ENCODE peak calls at places on chromosomes 16 and 17, in four cellular contexts. X, F, Y and K are unnamed samples. For H3K4me1, the result is how much of the 10 kb centered on the place peaks cover.

GRCh38 chr17:42555122-42555622 is 2.4 kb downstream of the HSD17B1 start:
- DNase-seq in X (no peak), F (no peak), Y (no peak), K (no peak)

GRCh38 chr17:16377804-16378400 is 3.0 kb upstream of the UBB start:
- DNase-seq in X (no peak), F (no peak), Y (no peak), K (no peak)

GRCh38 chr16:88558457-88559442 is 11.5 kb upstream of the ZC3H18 start:
- DNase-seq in X (peak), F (peak), Y (no peak), K (peak)

GRCh38 chr16:87543436-87544191 is 50.8 kb upstream of the ZCCHC14 start:
- DNase-seq in X (no peak), F (no peak), Y (no peak), K (no peak)

GRCh38 chr16:24875466-24875865 is 29.7 kb downstream of the SLC5A11 start:
- DNase-seq in X (no peak), F (no peak), Y (no peak), K (no peak)

GRCh38 chr16:17354121-17354750 is 116.5 kb downstream of the XYLT1 start:
- DNase-seq in X (no peak), F (no peak), Y (no peak), K (no peak)

GRCh38 chr17:55384833-55385232 is 36.8 kb downstream of the MMD start:
- DNase-seq in X (no peak), F (no peak), Y (no peak), K (no peak)

GRCh38 chr16:2715519-2715918 is 4.5 kb downstream of the PRSS27 start:
- DNase-seq in X (no peak), F (peak), Y (peak), K (no peak)

GRCh38 chr16:3065069-3065741 is at the start of gene IL32:
- DNase-seq in X (no peak), F (no peak), Y (no peak), K (peak)

GRCh38 chr17:80297996-80298560 is 37.4 kb downstream of the RNF213 start:
- DNase-seq in X (no peak), F (no peak), Y (no peak), K (no peak)

GRCh38 chr17:66240630-66241029 is 11.4 kb upstream of the APOH start:
- DNase-seq in X (no peak), F (no peak), Y (no peak), K (peak)

GRCh38 chr16:68229431-68230175 is 6.3 kb downstream of the ESRP2 start:
- DNase-seq in X (no peak), F (peak), Y (no peak), K (peak)

GRCh38 chr17:15409721-15410247 is 57.6 kb downstream of the CDRT4 start:
- DNase-seq in X (no peak), F (no peak), Y (no peak), K (peak)

GRCh38 chr17:10871914-10872313 is 34.0 kb upstream of the PIRT start:
- DNase-seq in X (no peak), F (no peak), Y (peak), K (no peak)

GRCh38 chr16:51875834-51876725 is 670.9 kb downstream of the TOX3 start:
- DNase-seq in X (no peak), F (no peak), Y (no peak), K (no peak)

GRCh38 chr17:4161179-4161559 is 18.2 kb downstream of the CYB5D2 start:
- DNase-seq in X (no peak), F (no peak), Y (no peak), K (peak)

GRCh38 chr16:2030036-2030435 is 3.3 kb downstream of the NHERF2 start:
- DNase-seq in X (no peak), F (no peak), Y (no peak), K (no peak)

GRCh38 chr16:84541999-84542876 is 37.8 kb upstream of the MEAK7 start:
- DNase-seq in X (no peak), F (no peak), Y (no peak), K (no peak)

GRCh38 chr16:69511641-69512040 is 54.1 kb upstream of the NFAT5 start:
- DNase-seq in X (no peak), F (no peak), Y (no peak), K (no peak)

GRCh38 chr16:61580579-61580978 is 455.7 kb downstream of the CDH8 start:
- DNase-seq in X (no peak), F (no peak), Y (peak), K (no peak)

GRCh38 chr16:8798535-8799157 is 1.0 kb downstream of the PMM2 start:
- DNase-seq in X (no peak), F (no peak), Y (no peak), K (no peak)

GRCh38 chr16:89019511-89019910 is 42.5 kb upstream of the CBFA2T3 start:
- DNase-seq in X (no peak), F (no peak), Y (no peak), K (no peak)

GRCh38 chr16:30660424-30661251 is 2.4 kb downstream of the FBRS start:
- DNase-seq in X (no peak), F (no peak), Y (no peak), K (no peak)

GRCh38 chr17:29956225-29956624 is 14.8 kb downstream of the EFCAB5 start:
- DNase-seq in X (no peak), F (no peak), Y (no peak), K (no peak)

GRCh38 chr17:3553419-3554401 is 3.9 kb downstream of the TRPV3 start:
- DNase-seq in X (no peak), F (no peak), Y (no peak), K (no peak)

GRCh38 chr17:57714660-57715059 is 30.4 kb downstream of the CCDC182 start:
- DNase-seq in X (no peak), F (no peak), Y (no peak), K (no peak)

GRCh38 chr16:81798311-81799137 is 19.4 kb downstream of the PLCG2 start:
- DNase-seq in X (no peak), F (peak), Y (peak), K (no peak)

GRCh38 chr17:21202512-21202911 is 11.4 kb downstream of the TMEM11 start:
- DNase-seq in X (no peak), F (no peak), Y (no peak), K (no peak)

GRCh38 chr17:58329808-58330543 is 1.4 kb upstream of the TSPOAP1 start:
- DNase-seq in X (no peak), F (no peak), Y (no peak), K (no peak)

GRCh38 chr17:5097101-5097834 is 14.4 kb downstream of the ZNF232 start:
- DNase-seq in X (no peak), F (peak), Y (peak), K (no peak)

GRCh38 chr17:81664051-81664470 is 2.3 kb downstream of the OXLD1 start:
- DNase-seq in X (peak), F (no peak), Y (no peak), K (no peak)

GRCh38 chr17:18949566-18949965 is 2.4 kb upstream of the SLC5A10 start:
- DNase-seq in X (no peak), F (no peak), Y (peak), K (no peak)

GRCh38 chr16:57023541-57024249 is 34.3 kb downstream of the NLRC5 start:
- DNase-seq in X (no peak), F (no peak), Y (no peak), K (no peak)

GRCh38 chr17:73186283-73186682 is 6.6 kb upstream of the COG1 start:
- DNase-seq in X (no peak), F (no peak), Y (no peak), K (no peak)

GRCh38 chr17:20244671-20245070 is 222.7 kb downstream of the LGALS9B start:
- DNase-seq in X (no peak), F (no peak), Y (no peak), K (no peak)

GRCh38 chr16:19817875-19818274 is 66.8 kb downstream of the GPRC5B start:
- DNase-seq in X (no peak), F (no peak), Y (no peak), K (no peak)

GRCh38 chr16:56181401-56181800 is 9.9 kb upstream of the GNAO1 start:
- DNase-seq in X (no peak), F (no peak), Y (no peak), K (no peak)

GRCh38 chr16:19071811-19072777 is 4.7 kb downstream of the COQ7 start:
- DNase-seq in X (peak), F (peak), Y (peak), K (peak)

GRCh38 chr16:75063549-75064082 is 53.0 kb downstream of the LDHD start:
- DNase-seq in X (no peak), F (no peak), Y (no peak), K (no peak)

GRCh38 chr17:75361344-75361743 is 44.1 kb downstream of the GRB2 start:
- DNase-seq in X (no peak), F (no peak), Y (no peak), K (no peak)
- H3K4me1 ChIP-seq in X (under half), F (under half), Y (half or more), K (under half)

GRCh38 chr17:627051-627450 is 87.6 kb downstream of the VPS53 start:
- DNase-seq in X (no peak), F (no peak), Y (no peak), K (no peak)
- TF ChIP-seq CTCF in X (no peak), F (no peak), Y (no peak), K (peak)

GRCh38 chr17:56630202-56630601 is 36.7 kb downstream of the NOG start:
- DNase-seq in X (no peak), F (no peak), Y (no peak), K (no peak)

GRCh38 chr17:56636276-56636675 is 42.8 kb downstream of the NOG start:
- DNase-seq in X (no peak), F (no peak), Y (no peak), K (no peak)

GRCh38 chr17:56635640-56636039 is 42.1 kb downstream of the NOG start:
- DNase-seq in X (no peak), F (no peak), Y (no peak), K (no peak)

GRCh38 chr17:56637254-56637653 is 43.8 kb downstream of the NOG start:
- DNase-seq in X (no peak), F (no peak), Y (no peak), K (no peak)

GRCh38 chr17:56633681-56634080 is 40.2 kb downstream of the NOG start:
- DNase-seq in X (no peak), F (no peak), Y (no peak), K (no peak)
- H3K4me1 ChIP-seq in X (under half), F (under half), Y (under half), K (under half)

DNA sequence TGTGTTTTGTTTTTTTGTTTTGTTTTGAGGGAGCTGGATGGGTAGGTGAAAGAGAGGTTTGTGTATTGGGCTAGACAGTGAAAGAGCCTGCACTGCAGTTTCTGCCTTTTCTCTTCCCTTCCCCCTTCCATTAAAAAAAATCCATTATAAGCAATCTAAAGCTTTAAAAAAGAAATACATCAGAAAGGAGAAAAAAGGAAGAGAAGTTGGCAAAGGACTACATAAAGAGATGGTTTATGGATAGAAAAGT is 10.7 kb upstream of the EEF2K start:
- DNase-seq in X (no peak), F (no peak), Y (no peak), K (no peak)
- TF ChIP-seq CTCF in X (no peak), F (no peak), Y (no peak), K (no peak)

GRCh38 chr16:58379736-58380135 is 12.5 kb upstream of the GINS3 start:
- DNase-seq in X (no peak), F (no peak), Y (no peak), K (no peak)
- H3K4me1 ChIP-seq in X (under half), F (under half), Y (under half), K (under half)

GRCh38 chr17:82686366-82687324 is 11.9 kb downstream of the RAB40B start:
- DNase-seq in X (no peak), F (no peak), Y (no peak), K (no peak)

GRCh38 chr17:82685291-82685690 is 13.2 kb downstream of the RAB40B start:
- DNase-seq in X (no peak), F (no peak), Y (no peak), K (no peak)

GRCh38 chr17:82687871-82688270 is 10.6 kb downstream of the RAB40B start:
- DNase-seq in X (no peak), F (no peak), Y (no peak), K (no peak)

GRCh38 chr17:82689077-82689476 is 9.4 kb downstream of the RAB40B start:
- DNase-seq in X (no peak), F (no peak), Y (no peak), K (no peak)

GRCh38 chr17:82687375-82687861 is 11.1 kb downstream of the RAB40B start:
- DNase-seq in X (no peak), F (no peak), Y (no peak), K (no peak)
- TF ChIP-seq CTCF in X (no peak), F (no peak), Y (no peak), K (no peak)

GRCh38 chr17:76527430-76528111 is 9.9 kb downstream of the CYGB start:
- DNase-seq in X (no peak), F (no peak), Y (peak), K (no peak)
- H3K4me1 ChIP-seq in X (under half), F (under half), Y (half or more), K (under half)